ENCODE peak calls at places on chromosomes 12 and 14, in six cellular contexts. One of them, this sample, is unnamed.

GRCh38 chr14:50381823-50382287 is 14.8 kb downstream of the CDKL1 start:
- DNase-seq in H1: no peak
- DNase-seq in IMR-90: no peak
- DNase-seq in neuronal stem cell: no peak
- DNase-seq in mesendoderm: no peak
- DNase-seq in mesenchymal stem cell: no peak
- DNase-seq in this sample: no peak

GRCh38 chr14:57326253-57326652 is 57.5 kb downstream of the AP5M1 start:
- DNase-seq in mesenchymal stem cell: no peak
- DNase-seq in H1: no peak
- DNase-seq in neuronal stem cell: no peak
- DNase-seq in IMR-90: no peak
- DNase-seq in mesendoderm: no peak
- DNase-seq in this sample: no peak

GRCh38 chr12:19605720-19606119 is 166.4 kb downstream of the AEBP2 start:
- DNase-seq in H1: no peak
- DNase-seq in IMR-90: no peak
- DNase-seq in mesendoderm: no peak
- DNase-seq in neuronal stem cell: no peak
- DNase-seq in mesenchymal stem cell: no peak
- DNase-seq in this sample: no peak

GRCh38 chr12:80419660-80420059 is 24.4 kb upstream of the PTPRQ start:
- DNase-seq in mesenchymal stem cell: no peak
- DNase-seq in IMR-90: peak; percentile 16
- DNase-seq in neuronal stem cell: no peak
- DNase-seq in mesendoderm: peak; percentile 8
- DNase-seq in H1: no peak
- DNase-seq in this sample: no peak

GRCh38 chr12:92357584-92358261 is 212.1 kb upstream of the BTG1 start:
- DNase-seq in mesenchymal stem cell: no peak
- DNase-seq in neuronal stem cell: no peak
- DNase-seq in IMR-90: no peak
- DNase-seq in mesendoderm: peak; percentile 9
- DNase-seq in H1: no peak
- DNase-seq in this sample: no peak

GRCh38 chr14:81440041-81440440 is 39.9 kb upstream of the STON2 start:
- DNase-seq in IMR-90: no peak
- DNase-seq in neuronal stem cell: no peak
- DNase-seq in mesenchymal stem cell: no peak
- DNase-seq in mesendoderm: no peak
- DNase-seq in H1: no peak
- DNase-seq in this sample: no peak

GRCh38 chr12:91774471-91774921 is 371.1 kb downstream of the BTG1 start:
- DNase-seq in IMR-90: peak; percentile 82
- DNase-seq in H1: no peak
- DNase-seq in mesenchymal stem cell: peak; percentile 70
- DNase-seq in neuronal stem cell: no peak
- DNase-seq in mesendoderm: no peak
- DNase-seq in this sample: no peak

GRCh38 chr12:117818400-117818799 is 150.4 kb downstream of the KSR2 start:
- DNase-seq in IMR-90: no peak
- DNase-seq in H1: no peak
- DNase-seq in mesendoderm: no peak
- DNase-seq in neuronal stem cell: peak; percentile 11
- DNase-seq in mesenchymal stem cell: no peak
- DNase-seq in this sample: no peak

GRCh38 chr14:36625436-36625835 is 36.2 kb upstream of the PAX9 start:
- DNase-seq in mesenchymal stem cell: no peak
- DNase-seq in H1: no peak
- DNase-seq in IMR-90: no peak
- DNase-seq in mesendoderm: no peak
- DNase-seq in neuronal stem cell: no peak
- DNase-seq in this sample: no peak

GRCh38 chr14:30296956-30297405 is 262.0 kb upstream of the G2E3 start:
- DNase-seq in H1: no peak
- DNase-seq in IMR-90: no peak
- DNase-seq in mesenchymal stem cell: no peak
- DNase-seq in mesendoderm: peak; percentile 37
- DNase-seq in neuronal stem cell: no peak
- DNase-seq in this sample: no peak

GRCh38 chr14:52241102-52241793 is 26.2 kb upstream of the PTGDR start:
- DNase-seq in neuronal stem cell: no peak
- DNase-seq in IMR-90: peak; percentile 89
- DNase-seq in mesendoderm: no peak
- DNase-seq in H1: no peak
- DNase-seq in mesenchymal stem cell: peak; percentile 77
- DNase-seq in this sample: no peak

GRCh38 chr12:47944685-47945340 is 18.6 kb upstream of the TMEM106C start:
- DNase-seq in H1: no peak
- DNase-seq in mesenchymal stem cell: no peak
- DNase-seq in IMR-90: no peak
- DNase-seq in mesendoderm: no peak
- DNase-seq in neuronal stem cell: no peak
- DNase-seq in this sample: no peak

GRCh38 chr12:129870146-129870545 is 33.7 kb downstream of the TMEM132D start:
- DNase-seq in H1: no peak
- DNase-seq in mesendoderm: peak; percentile 59
- DNase-seq in IMR-90: no peak
- DNase-seq in mesenchymal stem cell: no peak
- DNase-seq in neuronal stem cell: no peak
- DNase-seq in this sample: no peak

GRCh38 chr14:75310295-75311059 is 31.8 kb downstream of the FOS start:
- DNase-seq in H1: peak; percentile 81
- DNase-seq in mesendoderm: peak; percentile 97
- DNase-seq in IMR-90: peak; percentile 86
- DNase-seq in mesenchymal stem cell: peak; percentile 96
- DNase-seq in neuronal stem cell: peak; percentile 70
- DNase-seq in this sample: peak; percentile 53

GRCh38 chr14:71478542-71478941 is 453.7 kb upstream of the RGS6 start:
- DNase-seq in H1: no peak
- DNase-seq in mesenchymal stem cell: peak; percentile 65
- DNase-seq in IMR-90: peak; percentile 64
- DNase-seq in neuronal stem cell: no peak
- DNase-seq in mesendoderm: no peak
- DNase-seq in this sample: no peak

GRCh38 chr12:18158774-18159557 is 69.0 kb upstream of the RERGL start:
- DNase-seq in IMR-90: peak; percentile 25
- DNase-seq in mesendoderm: peak; percentile 64
- DNase-seq in H1: peak; percentile 54
- DNase-seq in neuronal stem cell: no peak
- DNase-seq in mesenchymal stem cell: peak; percentile 54
- DNase-seq in this sample: peak; percentile 11

GRCh38 chr14:69475194-69475818 is 9.2 kb upstream of the PLEKHD1 start:
- DNase-seq in neuronal stem cell: no peak
- DNase-seq in mesenchymal stem cell: peak; percentile 17
- DNase-seq in H1: no peak
- DNase-seq in mesendoderm: peak; percentile 39
- DNase-seq in IMR-90: peak; percentile 7
- DNase-seq in this sample: no peak

GRCh38 chr12:11059784-11060183 is 2.3 kb downstream of the TAS2R46 start:
- DNase-seq in neuronal stem cell: no peak
- DNase-seq in IMR-90: peak; percentile 47
- DNase-seq in H1: no peak
- DNase-seq in mesendoderm: no peak
- DNase-seq in mesenchymal stem cell: peak; percentile 4
- DNase-seq in this sample: no peak

GRCh38 chr12:9364224-9365176 is 156.3 kb upstream of the PZP start:
- DNase-seq in neuronal stem cell: no peak
- DNase-seq in H1: peak; percentile 65
- DNase-seq in mesenchymal stem cell: peak; percentile 75
- DNase-seq in IMR-90: peak; percentile 70
- DNase-seq in mesendoderm: peak; percentile 88
- DNase-seq in this sample: no peak

GRCh38 chr12:89960011-89960507 is 251.4 kb upstream of the ATP2B1 start:
- DNase-seq in mesenchymal stem cell: peak; percentile 60
- DNase-seq in neuronal stem cell: no peak
- DNase-seq in H1: no peak
- DNase-seq in IMR-90: peak; percentile 74
- DNase-seq in mesendoderm: no peak
- DNase-seq in this sample: peak; percentile 60

GRCh38 chr14:101251812-101252442 is 309.4 kb upstream of the DIO3 start:
- DNase-seq in mesendoderm: no peak
- DNase-seq in neuronal stem cell: no peak
- DNase-seq in H1: no peak
- DNase-seq in IMR-90: no peak
- DNase-seq in mesenchymal stem cell: no peak
- DNase-seq in this sample: no peak

GRCh38 chr14:20782280-20782890 is 1.3 kb downstream of the RNASE6 start:
- DNase-seq in mesenchymal stem cell: no peak
- DNase-seq in IMR-90: no peak
- DNase-seq in mesendoderm: no peak
- DNase-seq in neuronal stem cell: no peak
- DNase-seq in H1: no peak
- DNase-seq in this sample: no peak

GRCh38 chr12:52677671-52678070 is 2.5 kb downstream of the KRT1 start:
- DNase-seq in mesendoderm: no peak
- DNase-seq in IMR-90: no peak
- DNase-seq in H1: no peak
- DNase-seq in mesenchymal stem cell: no peak
- DNase-seq in neuronal stem cell: no peak
- DNase-seq in this sample: no peak

GRCh38 chr14:35814371-35815005 is 5.4 kb upstream of the RALGAPA1 start:
- DNase-seq in mesendoderm: peak; percentile 68
- DNase-seq in H1: peak; percentile 91
- DNase-seq in IMR-90: peak; percentile 40
- DNase-seq in neuronal stem cell: peak; percentile 49
- DNase-seq in mesenchymal stem cell: peak; percentile 68
- DNase-seq in this sample: peak; percentile 40

GRCh38 chr12:1594045-1594294 is 411 bp downstream of the FBXL14 start:
- DNase-seq in mesendoderm: peak; percentile 60
- DNase-seq in H1: no peak
- DNase-seq in IMR-90: no peak
- DNase-seq in mesenchymal stem cell: peak; percentile 66
- DNase-seq in neuronal stem cell: no peak
- DNase-seq in this sample: no peak

GRCh38 chr12:127363392-127363791 is 903.6 kb upstream of the TMEM132C start:
- DNase-seq in H1: peak; percentile 60
- DNase-seq in IMR-90: no peak
- DNase-seq in neuronal stem cell: peak; percentile 18
- DNase-seq in mesenchymal stem cell: no peak
- DNase-seq in mesendoderm: peak; percentile 72
- DNase-seq in this sample: no peak

GRCh38 chr14:22418631-22419030 is 170.4 kb downstream of the DAD1 start:
- DNase-seq in mesenchymal stem cell: no peak
- DNase-seq in H1: no peak
- DNase-seq in neuronal stem cell: no peak
- DNase-seq in IMR-90: no peak
- DNase-seq in mesendoderm: peak; percentile 37
- DNase-seq in this sample: no peak

GRCh38 chr12:17459214-17459613 is 630.8 kb downstream of the RERGL start:
- DNase-seq in neuronal stem cell: no peak
- DNase-seq in H1: no peak
- DNase-seq in IMR-90: no peak
- DNase-seq in mesendoderm: no peak
- DNase-seq in mesenchymal stem cell: no peak
- DNase-seq in this sample: no peak

GRCh38 chr12:10364839-10365681 is 24.8 kb downstream of the KLRK1 start:
- DNase-seq in H1: no peak
- DNase-seq in neuronal stem cell: peak; percentile 21
- DNase-seq in mesenchymal stem cell: peak; percentile 94
- DNase-seq in IMR-90: peak; percentile 84
- DNase-seq in mesendoderm: peak; percentile 93
- DNase-seq in this sample: peak; percentile 90

GRCh38 chr14:77924392-77924948 is 124.6 kb downstream of the ADCK1 start:
- DNase-seq in mesenchymal stem cell: no peak
- DNase-seq in mesendoderm: no peak
- DNase-seq in neuronal stem cell: no peak
- DNase-seq in H1: no peak
- DNase-seq in IMR-90: no peak
- DNase-seq in this sample: no peak

GRCh38 chr12:56803750-56804149 is 40.6 kb downstream of the HSD17B6 start:
- DNase-seq in IMR-90: no peak
- DNase-seq in mesenchymal stem cell: no peak
- DNase-seq in neuronal stem cell: no peak
- DNase-seq in H1: no peak
- DNase-seq in mesendoderm: no peak
- DNase-seq in this sample: no peak

GRCh38 chr14:65333926-65334687 is 78.4 kb upstream of the FUT8 start:
- DNase-seq in H1: no peak
- DNase-seq in IMR-90: peak; percentile 86
- DNase-seq in mesenchymal stem cell: peak; percentile 65
- DNase-seq in mesendoderm: peak; percentile 42
- DNase-seq in neuronal stem cell: no peak
- DNase-seq in this sample: peak; percentile 82
- H2AK5ac ChIP-seq in H1: no peak overlapping the region
- H2AK5ac ChIP-seq in IMR-90: peak overlapping the region; percentile 89
- H2AK5ac ChIP-seq in mesenchymal stem cell: no peak overlapping the region
- H2AK5ac ChIP-seq in mesendoderm: peak overlapping the region; percentile 49
- H2AK5ac ChIP-seq in neuronal stem cell: no peak overlapping the region
- H2AK5ac ChIP-seq in this sample: no peak overlapping the region

GRCh38 chr14:95269493-95269892 is 50.2 kb downstream of the CLMN start:
- DNase-seq in mesenchymal stem cell: no peak
- DNase-seq in H1: no peak
- DNase-seq in mesendoderm: no peak
- DNase-seq in neuronal stem cell: no peak
- DNase-seq in IMR-90: no peak
- DNase-seq in this sample: no peak
- H3K4me3 ChIP-seq in mesenchymal stem cell: no peak overlapping the region
- H3K4me3 ChIP-seq in H1: no peak overlapping the region
- H3K4me3 ChIP-seq in mesendoderm: no peak overlapping the region
- H3K4me3 ChIP-seq in neuronal stem cell: no peak overlapping the region
- H3K4me3 ChIP-seq in IMR-90: no peak overlapping the region
- H3K4me3 ChIP-seq in this sample: no peak overlapping the region

DNA sequence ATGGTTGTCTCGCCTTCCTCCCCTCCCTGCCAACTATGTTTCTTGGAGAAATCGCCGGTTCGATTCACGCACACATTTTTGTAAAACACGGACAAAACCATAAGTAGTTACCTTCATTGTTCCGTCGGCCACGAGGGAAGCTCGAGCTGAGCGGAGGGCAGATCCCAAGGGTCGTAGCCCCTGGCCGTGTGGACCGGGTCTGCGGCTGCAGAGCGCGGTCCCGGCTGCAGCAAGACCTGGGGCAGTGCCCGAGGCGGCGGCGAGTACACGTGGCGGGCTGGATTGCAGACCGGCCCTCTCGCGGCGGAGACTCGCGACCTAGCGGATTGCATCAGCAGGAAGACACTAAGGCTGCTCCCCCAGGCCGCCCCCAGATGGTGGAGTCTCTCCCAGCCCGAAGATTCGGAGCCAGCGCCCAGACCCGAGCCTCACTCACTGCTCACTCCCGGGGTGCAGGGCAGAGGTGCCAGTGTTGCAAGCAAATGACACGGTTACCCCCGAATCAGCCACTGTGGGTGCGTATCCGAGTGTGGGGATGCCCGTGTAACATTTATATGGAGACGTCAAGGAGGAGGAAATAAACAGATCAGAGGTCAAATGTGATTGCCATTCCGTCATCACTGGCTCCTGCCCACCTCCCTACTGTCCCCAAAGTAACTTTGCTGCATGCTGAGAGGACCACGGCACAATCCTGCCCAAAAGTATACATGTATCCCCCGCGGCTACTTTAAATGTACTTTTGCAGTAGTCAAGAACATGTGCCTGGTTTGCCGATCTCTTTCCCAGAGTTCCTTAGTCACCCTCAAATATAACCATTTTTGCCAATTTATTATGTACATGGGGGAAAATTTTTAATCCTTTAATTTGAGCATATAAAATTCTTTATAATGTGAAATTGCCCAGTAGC is at the start of gene BCAT1:
- DNase-seq in mesendoderm: peak; percentile 95
- DNase-seq in mesenchymal stem cell: peak; percentile 89
- DNase-seq in IMR-90: peak; percentile 88
- DNase-seq in neuronal stem cell: peak; percentile 48
- DNase-seq in H1: peak; percentile 79
- DNase-seq in this sample: peak; percentile 74
- H2AK5ac ChIP-seq in mesendoderm: no peak within 1 kb of the TSS
- H2AK5ac ChIP-seq in mesenchymal stem cell: peak within 1 kb of the TSS; percentile 95
- H2AK5ac ChIP-seq in IMR-90: peak within 1 kb of the TSS; percentile 98
- H2AK5ac ChIP-seq in neuronal stem cell: peak within 1 kb of the TSS; percentile 12
- H2AK5ac ChIP-seq in H1: peak within 1 kb of the TSS; percentile 98
- H2AK5ac ChIP-seq in this sample: peak within 1 kb of the TSS; percentile 88

GRCh38 chr12:114678028-114678427 is 5.9 kb downstream of the TBX3 start:
- DNase-seq in mesenchymal stem cell: no peak
- DNase-seq in neuronal stem cell: no peak
- DNase-seq in H1: no peak
- DNase-seq in IMR-90: no peak
- DNase-seq in mesendoderm: no peak
- DNase-seq in this sample: no peak
- H3K4me3 ChIP-seq in mesenchymal stem cell: peak overlapping the region; percentile 88
- H3K4me3 ChIP-seq in neuronal stem cell: no peak overlapping the region
- H3K4me3 ChIP-seq in H1: no peak overlapping the region
- H3K4me3 ChIP-seq in IMR-90: peak overlapping the region; percentile 69
- H3K4me3 ChIP-seq in mesendoderm: no peak overlapping the region
- H3K4me3 ChIP-seq in this sample: no peak overlapping the region